ENCODE peak calls at places on chromosomes 2 and 18, in five cellular contexts. N is GM20000; C is astrocyte of the spinal cord; I is G401; P is stimulated activated CD4-positive, alpha-beta T cell treated with anti-CD3 and anti-CD28 coated beads, Interleukin-4, amount 100 ng/mL, for 48 hours. S is an unnamed sample.

GRCh38 chr2:187842978-187843847 is 289.0 kb upstream of the TFPI start:
- DNase-seq in C (peak), N (peak), P (no peak), I (peak), S (peak)

GRCh38 chr2:205684871-205685313 is 2.6 kb downstream of the NRP2 start:
- DNase-seq in C (no peak), N (no peak), P (no peak), I (no peak), S (peak)

GRCh38 chr2:240507778-240508251 is 50.0 kb downstream of the ANKMY1 start:
- DNase-seq in N (no peak), I (no peak), C (no peak), P (no peak), S (no peak)

GRCh38 chr18:7452331-7452730 is 114.8 kb upstream of the PTPRM start:
- DNase-seq in C (peak), N (peak), P (no peak), I (no peak), S (peak)

GRCh38 chr2:139730197-139730596 is 950.0 kb upstream of the NXPH2 start:
- DNase-seq in C (no peak), P (no peak), I (no peak), N (no peak), S (no peak)

GRCh38 chr2:188158337-188159100 is 133.2 kb upstream of the GULP1 start:
- DNase-seq in C (no peak), I (no peak), N (no peak), P (no peak), S (no peak)

GRCh38 chr2:53177342-53177741 is 590.3 kb upstream of the CHAC2 start:
- DNase-seq in N (no peak), I (no peak), P (no peak), C (no peak), S (no peak)

GRCh38 chr2:218478544-218478943 is 59.6 kb downstream of the VIL1 start:
- DNase-seq in C (no peak), P (no peak), I (no peak), N (no peak), S (no peak)

GRCh38 chr2:5940596-5941535 is 248.7 kb downstream of the SOX11 start:
- DNase-seq in I (peak), N (no peak), P (no peak), C (no peak), S (no peak)

GRCh38 chr2:20577495-20578235 is 73.2 kb downstream of the HS1BP3 start:
- DNase-seq in I (no peak), N (no peak), C (no peak), P (no peak), S (no peak)

GRCh38 chr2:127283275-127283674 is 10.7 kb downstream of the ERCC3 start:
- DNase-seq in I (no peak), P (no peak), C (no peak), N (no peak), S (no peak)

GRCh38 chr2:225735844-225736243 is 336.3 kb downstream of the NYAP2 start:
- DNase-seq in I (no peak), C (peak), N (no peak), P (no peak), S (no peak)

GRCh38 chr18:46578987-46579386 is 78.0 kb downstream of the LOXHD1 start:
- DNase-seq in I (no peak), C (no peak), P (no peak), N (no peak), S (no peak)

GRCh38 chr2:181876614-181877063 is 14.9 kb upstream of the ITPRID2 start:
- DNase-seq in I (no peak), C (peak), P (no peak), N (no peak), S (no peak)

GRCh38 chr2:199409705-199410104 is 48.0 kb downstream of the SATB2 start:
- DNase-seq in N (no peak), I (no peak), C (no peak), P (no peak), S (no peak)

GRCh38 chr2:102114290-102114721 is 28.2 kb upstream of the IL1R1 start:
- DNase-seq in P (peak), N (no peak), I (no peak), C (peak), S (no peak)

GRCh38 chr18:58640891-58641610 is 12.2 kb upstream of the ALPK2 start:
- DNase-seq in N (no peak), C (no peak), P (no peak), I (no peak), S (no peak)

GRCh38 chr2:240919786-240920782 is 13.9 kb downstream of the CROCC2 start:
- DNase-seq in C (no peak), P (no peak), I (no peak), N (no peak), S (no peak)